ENCODE peak calls at places on chromosome X, in ten cellular contexts. T, R, P, Z, J, I, B, S, V and X are unnamed samples.

GRCh38 chrX:11438767-11439166 is 145.6 kb downstream of the AMELX start:
- DNase-seq in T (no peak), R (no peak), P (no peak), Z (no peak), J (no peak), I (no peak), B (no peak), S (no peak), V (no peak), X (no peak)

GRCh38 chrX:11557120-11557519 is 108.6 kb downstream of the ARHGAP6 start:
- DNase-seq in T (no peak), R (no peak), P (peak), Z (no peak), J (no peak), I (no peak), B (no peak), S (no peak), V (no peak), X (no peak)

GRCh38 chrX:110407910-110408545 is 49.4 kb downstream of the RTL9 start:
- DNase-seq in T (no peak), R (peak), P (no peak), Z (peak), J (no peak), I (peak), B (peak), S (no peak), V (peak), X (no peak)

GRCh38 chrX:124307253-124307907 is 25.1 kb upstream of the TEX13D start:
- DNase-seq in T (no peak), R (no peak), P (no peak), Z (no peak), J (no peak), I (no peak), B (no peak), S (no peak), V (no peak), X (no peak)

GRCh38 chrX:46184749-46185148 is 360.5 kb downstream of the ZNF674 start:
- DNase-seq in T (no peak), R (no peak), P (no peak), Z (no peak), J (no peak), I (no peak), B (no peak), S (no peak), V (peak), X (no peak)

GRCh38 chrX:47697171-47697570 is 38.2 kb upstream of the UXT start:
- DNase-seq in T (no peak), R (no peak), P (no peak), Z (no peak), J (no peak), I (no peak), B (no peak), S (no peak), V (no peak), X (no peak)

GRCh38 chrX:34893741-34894140 is 48.9 kb upstream of the FAM47B start:
- DNase-seq in T (no peak), R (no peak), P (no peak), Z (no peak), J (no peak), I (no peak), B (no peak), S (no peak), V (peak), X (no peak)

GRCh38 chrX:93346309-93346708 is 327.1 kb downstream of the NAP1L3 start:
- DNase-seq in T (no peak), R (no peak), P (no peak), Z (no peak), J (no peak), I (no peak), B (no peak), S (no peak), V (no peak), X (no peak)

GRCh38 chrX:31435592-31435991 is 363.8 kb upstream of the FTHL17 start:
- DNase-seq in T (peak), R (no peak), P (no peak), Z (no peak), J (no peak), I (no peak), B (no peak), S (peak), V (no peak), X (no peak)

GRCh38 chrX:13283968-13284914 is 35.6 kb downstream of the ATXN3L start:
- DNase-seq in T (no peak), R (no peak), P (peak), Z (no peak), J (no peak), I (no peak), B (no peak), S (no peak), V (no peak), X (no peak)

GRCh38 chrX:68419934-68420333 is 13.4 kb downstream of the OPHN1 start:
- DNase-seq in T (no peak), R (no peak), P (no peak), Z (no peak), J (no peak), I (no peak), B (no peak), S (no peak), V (peak), X (no peak)

GRCh38 chrX:123184199-123184857 is at the start of gene GRIA3:
- DNase-seq in T (no peak), R (no peak), P (peak), Z (no peak), J (no peak), I (no peak), B (no peak), S (no peak), V (no peak), X (no peak)

GRCh38 chrX:100743009-100743615 is 11.2 kb upstream of the SYTL4 start:
- DNase-seq in T (no peak), R (no peak), P (no peak), Z (no peak), J (no peak), I (no peak), B (no peak), S (no peak), V (no peak), X (no peak)

GRCh38 chrX:38664285-38664684 is 102.9 kb downstream of the TSPAN7 start:
- DNase-seq in T (no peak), R (no peak), P (peak), Z (no peak), J (no peak), I (no peak), B (no peak), S (no peak), V (peak), X (peak)

GRCh38 chrX:73828080-73828720 is 265.2 kb downstream of the CHIC1 start:
- DNase-seq in T (no peak), R (no peak), P (no peak), Z (no peak), J (no peak), I (no peak), B (no peak), S (no peak), V (no peak), X (no peak)